ENCODE peak calls at places on chromosomes 1 and 21, in five cellular contexts. E, H, M, I and W are unnamed samples.

GRCh38 chr1:109315288-109315687 is 8.5 kb upstream of the MYBPHL start:
- DNase-seq in E (no peak), H (no peak), M (no peak), I (no peak), W (no peak)

GRCh38 chr1:19656780-19657475 is 7.7 kb upstream of the HTR6 start:
- DNase-seq in E (no peak), H (no peak), M (no peak), I (no peak), W (no peak)

GRCh38 chr1:106480629-106481028 is 575.8 kb upstream of the PRMT6 start:
- DNase-seq in E (no peak), H (no peak), M (no peak), I (no peak), W (no peak)

GRCh38 chr1:55898191-55898590 is 681.2 kb downstream of the PLPP3 start:
- DNase-seq in E (peak), H (no peak), M (no peak), I (no peak), W (no peak)

GRCh38 chr1:206954616-206955342 is 8.5 kb upstream of the PIGR start:
- DNase-seq in E (no peak), H (no peak), M (no peak), I (no peak), W (no peak)

GRCh38 chr21:37128069-37128468 is 55.0 kb downstream of the TTC3 start:
- DNase-seq in E (no peak), H (no peak), M (no peak), I (no peak), W (no peak)

GRCh38 chr1:76191561-76191960 is 117.0 kb downstream of the ST6GALNAC3 start:
- DNase-seq in E (no peak), H (no peak), M (no peak), I (no peak), W (no peak)

GRCh38 chr1:202281316-202282016 is 60.3 kb downstream of the UBE2T start:
- DNase-seq in E (peak), H (no peak), M (no peak), I (no peak), W (no peak)

GRCh38 chr1:14140800-14141526 is 441.0 kb downstream of the PRDM2 start:
- DNase-seq in E (no peak), H (peak), M (no peak), I (no peak), W (no peak)

GRCh38 chr1:64112281-64112680 is 91.1 kb upstream of the UBE2U start:
- DNase-seq in E (peak), H (no peak), M (no peak), I (no peak), W (no peak)

GRCh38 chr1:25197982-25198681 is 34.2 kb downstream of the SYF2 start:
- DNase-seq in E (no peak), H (no peak), M (no peak), I (no peak), W (no peak)

GRCh38 chr1:20587639-20588017 is 1.3 kb upstream of the CDA start:
- DNase-seq in E (peak), H (no peak), M (no peak), I (no peak), W (no peak)

GRCh38 chr1:7755448-7755847 is 15.6 kb upstream of the VAMP3 start:
- DNase-seq in E (peak), H (peak), M (no peak), I (no peak), W (no peak)

GRCh38 chr21:45326169-45326833 is 38.6 kb upstream of the POFUT2 start:
- DNase-seq in E (peak), H (no peak), M (no peak), I (no peak), W (no peak)

GRCh38 chr1:233909195-233909594 is 4.7 kb downstream of the SLC35F3 start:
- DNase-seq in E (no peak), H (no peak), M (no peak), I (no peak), W (no peak)

GRCh38 chr1:26706315-26706714 is 10.5 kb downstream of the ARID1A start:
- DNase-seq in E (no peak), H (no peak), M (no peak), I (no peak), W (no peak)

GRCh38 chr1:203663294-203663693 is 36.7 kb downstream of the ATP2B4 start:
- DNase-seq in E (peak), H (no peak), M (no peak), I (no peak), W (no peak)

GRCh38 chr1:92968138-92969032 is 7.1 kb upstream of the DIPK1A start:
- DNase-seq in E (no peak), H (no peak), M (no peak), I (no peak), W (no peak)

GRCh38 chr1:156697481-156697880 is 7.9 kb downstream of the CRABP2 start:
- DNase-seq in E (no peak), H (no peak), M (no peak), I (no peak), W (no peak)

GRCh38 chr1:160328171-160328570 is 14.9 kb downstream of the COPA start:
- DNase-seq in E (no peak), H (no peak), M (no peak), I (no peak), W (no peak)

GRCh38 chr21:28554660-28555475 is 437.8 kb downstream of the LTN1 start:
- DNase-seq in E (peak), H (no peak), M (no peak), I (no peak), W (no peak)

GRCh38 chr1:22021061-22021460 is 19.6 kb downstream of the CELA3A start:
- DNase-seq in E (no peak), H (no peak), M (no peak), I (no peak), W (no peak)

GRCh38 chr1:22024485-22025367 is 23.3 kb downstream of the CELA3A start:
- DNase-seq in E (peak), H (peak), M (peak), I (peak), W (peak)

GRCh38 chr1:22018583-22019559 is 17.4 kb downstream of the CELA3A start:
- DNase-seq in E (peak), H (no peak), M (peak), I (no peak), W (no peak)
- TF ChIP-seq CTCF in E (peak), H (peak), M (no peak), I (no peak), W (peak)

GRCh38 chr1:153928245-153928644 is 5.5 kb upstream of the GATAD2B start:
- DNase-seq in E (no peak), H (no peak), M (peak), I (no peak), W (no peak)

GRCh38 chr1:153932071-153932592 is 9.4 kb upstream of the GATAD2B start:
- DNase-seq in E (no peak), H (no peak), M (no peak), I (no peak), W (no peak)

GRCh38 chr1:153928776-153929432 is 6.1 kb upstream of the GATAD2B start:
- DNase-seq in E (peak), H (no peak), M (no peak), I (no peak), W (no peak)

GRCh38 chr1:153929433-153929825 is 6.7 kb upstream of the GATAD2B start:
- DNase-seq in E (no peak), H (no peak), M (no peak), I (no peak), W (no peak)

GRCh38 chr1:153929981-153930948 is 7.5 kb upstream of the GATAD2B start:
- DNase-seq in E (no peak), H (no peak), M (no peak), I (no peak), W (no peak)
- TF ChIP-seq CTCF in E (peak), H (no peak), M (no peak), I (no peak), W (no peak)

GRCh38 chr1:117128323-117129079 is 7.0 kb upstream of the TRIM45 start:
- DNase-seq in E (peak), H (no peak), M (peak), I (no peak), W (no peak)
- TF ChIP-seq CTCF in E (peak), H (peak), M (peak), I (no peak), W (peak)

DNA sequence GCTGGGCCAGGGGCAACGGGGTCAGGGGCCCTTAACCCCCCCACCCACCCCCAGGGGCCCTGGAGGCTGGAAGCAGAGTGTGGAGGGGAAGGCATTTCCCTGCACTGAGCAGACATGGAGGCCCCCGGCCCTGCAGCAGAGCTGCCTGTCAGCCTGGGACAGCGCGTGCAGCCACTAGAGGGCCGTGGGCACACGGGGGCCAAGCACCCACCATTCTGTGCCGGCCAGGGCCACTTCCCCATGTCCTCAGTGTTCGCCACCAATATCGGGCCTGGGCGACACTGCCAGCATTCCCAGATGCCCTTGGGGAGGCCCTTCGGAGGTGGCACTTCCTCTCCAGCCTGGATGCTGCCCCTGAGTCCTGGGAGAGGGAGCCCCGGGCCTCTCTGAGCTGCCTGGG is 23.2 kb upstream of the ARHGEF16 start:
- DNase-seq in E (no peak), H (no peak), M (no peak), I (no peak), W (no peak)
- TF ChIP-seq CTCF in E (peak), H (peak), M (no peak), I (no peak), W (peak)

GRCh38 chr21:34795152-34796141 is 126.7 kb downstream of the CLIC6 start:
- DNase-seq in E (peak), H (no peak), M (no peak), I (no peak), W (no peak)
- TF ChIP-seq CTCF in E (peak), H (no peak), M (no peak), I (no peak), W (no peak)

GRCh38 chr1:176172215-176172614 is 34.9 kb downstream of the COP1 start:
- DNase-seq in E (no peak), H (no peak), M (no peak), I (no peak), W (no peak)
- TF ChIP-seq CTCF in E (no peak), H (no peak), M (no peak), I (no peak), W (no peak)

GRCh38 chr21:20728691-20729090 is 269.5 kb upstream of the NCAM2 start:
- DNase-seq in E (no peak), H (peak), M (no peak), I (no peak), W (no peak)

GRCh38 chr21:20730421-20730820 is 267.8 kb upstream of the NCAM2 start:
- DNase-seq in E (no peak), H (no peak), M (no peak), I (no peak), W (no peak)

DNA sequence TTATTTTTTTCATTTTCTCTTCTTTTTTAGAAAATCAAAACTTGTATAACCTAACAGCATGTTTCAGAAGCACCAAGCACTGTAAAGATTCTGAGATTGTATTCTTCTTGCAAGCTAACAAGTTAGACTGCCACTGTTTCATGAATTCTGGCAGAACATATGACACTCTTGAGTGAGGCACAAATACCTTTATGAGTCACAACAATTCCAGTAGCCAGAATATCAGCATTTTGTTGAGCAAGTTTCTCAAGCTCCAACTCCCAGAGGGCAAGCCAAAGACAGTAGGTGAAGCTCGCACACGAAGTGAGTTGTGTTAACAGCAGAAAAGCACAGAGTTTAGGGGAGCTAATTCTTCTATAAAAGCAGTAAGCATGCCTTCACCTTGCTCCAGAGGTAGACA is 268.8 kb upstream of the NCAM2 start:
- DNase-seq in E (no peak), H (no peak), M (no peak), I (no peak), W (no peak)
- TF ChIP-seq CTCF in E (no peak), H (no peak), M (no peak), I (no peak), W (no peak)